ENCODE peak calls at places on chromosomes 3 and 15, in ten cellular contexts. One of them, this sample, is unnamed. For H3K4me1, the result is how much of the 10 kb centered on the place peaks cover.

GRCh38 chr15:40984963-40985362 is 31.7 kb downstream of the CHAC1 start:
- DNase-seq in adrenal gland: peak
- DNase-seq in lung: no peak
- DNase-seq in PC-3: no peak
- DNase-seq in lower lobe of right lung: no peak
- DNase-seq in fibroblast of lung: peak
- DNase-seq in cardiac muscle cell: peak
- DNase-seq in ovary: no peak
- DNase-seq in HCT116: no peak
- DNase-seq in left ventricle myocardium inferior: no peak
- DNase-seq in this sample: no peak

GRCh38 chr3:60142009-60142408 is 1092.2 kb upstream of the CFAP20DC start:
- DNase-seq in cardiac muscle cell: no peak
- DNase-seq in fibroblast of lung: peak
- DNase-seq in left ventricle myocardium inferior: no peak
- DNase-seq in lower lobe of right lung: no peak
- DNase-seq in ovary: no peak
- DNase-seq in lung: no peak
- DNase-seq in HCT116: no peak
- DNase-seq in PC-3: no peak
- DNase-seq in adrenal gland: no peak
- DNase-seq in this sample: no peak

GRCh38 chr15:70559840-70560239 is 203.5 kb downstream of the UACA start:
- DNase-seq in adrenal gland: peak
- DNase-seq in PC-3: no peak
- DNase-seq in left ventricle myocardium inferior: no peak
- DNase-seq in fibroblast of lung: no peak
- DNase-seq in lung: no peak
- DNase-seq in ovary: no peak
- DNase-seq in HCT116: no peak
- DNase-seq in lower lobe of right lung: no peak
- DNase-seq in cardiac muscle cell: no peak
- DNase-seq in this sample: no peak

GRCh38 chr3:99765042-99765942 is 52.4 kb upstream of the CMSS1 start:
- DNase-seq in cardiac muscle cell: peak
- DNase-seq in ovary: no peak
- DNase-seq in adrenal gland: no peak
- DNase-seq in left ventricle myocardium inferior: no peak
- DNase-seq in lung: no peak
- DNase-seq in HCT116: no peak
- DNase-seq in PC-3: no peak
- DNase-seq in lower lobe of right lung: no peak
- DNase-seq in fibroblast of lung: peak
- DNase-seq in this sample: no peak

GRCh38 chr3:15557511-15557946 is 36.0 kb upstream of the COLQ start:
- DNase-seq in HCT116: peak
- DNase-seq in adrenal gland: peak
- DNase-seq in ovary: peak
- DNase-seq in PC-3: peak
- DNase-seq in lower lobe of right lung: no peak
- DNase-seq in lung: peak
- DNase-seq in left ventricle myocardium inferior: no peak
- DNase-seq in fibroblast of lung: peak
- DNase-seq in cardiac muscle cell: peak
- DNase-seq in this sample: peak

GRCh38 chr15:72796515-72797337 is 13.2 kb upstream of the ADPGK start:
- DNase-seq in fibroblast of lung: peak
- DNase-seq in lung: peak
- DNase-seq in HCT116: peak
- DNase-seq in cardiac muscle cell: peak
- DNase-seq in adrenal gland: peak
- DNase-seq in ovary: peak
- DNase-seq in left ventricle myocardium inferior: peak
- DNase-seq in lower lobe of right lung: peak
- DNase-seq in PC-3: peak
- DNase-seq in this sample: no peak

GRCh38 chr3:50532062-50532705 is 28.8 kb upstream of the CACNA2D2 start:
- DNase-seq in lung: no peak
- DNase-seq in left ventricle myocardium inferior: no peak
- DNase-seq in adrenal gland: no peak
- DNase-seq in cardiac muscle cell: no peak
- DNase-seq in lower lobe of right lung: no peak
- DNase-seq in PC-3: no peak
- DNase-seq in ovary: no peak
- DNase-seq in fibroblast of lung: no peak
- DNase-seq in HCT116: no peak
- DNase-seq in this sample: no peak

GRCh38 chr15:100189849-100190248 is 151.9 kb downstream of the ADAMTS17 start:
- DNase-seq in cardiac muscle cell: peak
- DNase-seq in fibroblast of lung: no peak
- DNase-seq in adrenal gland: peak
- DNase-seq in HCT116: no peak
- DNase-seq in PC-3: peak
- DNase-seq in lung: no peak
- DNase-seq in left ventricle myocardium inferior: no peak
- DNase-seq in ovary: no peak
- DNase-seq in lower lobe of right lung: no peak
- DNase-seq in this sample: no peak

GRCh38 chr3:71025010-71025409 is 558.5 kb downstream of the FOXP1 start:
- DNase-seq in HCT116: no peak
- DNase-seq in lung: no peak
- DNase-seq in PC-3: peak
- DNase-seq in fibroblast of lung: no peak
- DNase-seq in lower lobe of right lung: no peak
- DNase-seq in cardiac muscle cell: no peak
- DNase-seq in ovary: no peak
- DNase-seq in left ventricle myocardium inferior: no peak
- DNase-seq in adrenal gland: no peak
- DNase-seq in this sample: no peak

GRCh38 chr3:71022552-71023335 is 560.8 kb downstream of the FOXP1 start:
- DNase-seq in HCT116: no peak
- DNase-seq in left ventricle myocardium inferior: no peak
- DNase-seq in lung: no peak
- DNase-seq in adrenal gland: no peak
- DNase-seq in lower lobe of right lung: no peak
- DNase-seq in fibroblast of lung: peak
- DNase-seq in PC-3: peak
- DNase-seq in ovary: no peak
- DNase-seq in cardiac muscle cell: peak
- DNase-seq in this sample: no peak

GRCh38 chr3:71028802-71029201 is 554.7 kb downstream of the FOXP1 start:
- DNase-seq in lung: no peak
- DNase-seq in adrenal gland: no peak
- DNase-seq in PC-3: no peak
- DNase-seq in left ventricle myocardium inferior: no peak
- DNase-seq in HCT116: no peak
- DNase-seq in cardiac muscle cell: no peak
- DNase-seq in ovary: no peak
- DNase-seq in fibroblast of lung: no peak
- DNase-seq in lower lobe of right lung: no peak
- DNase-seq in this sample: no peak

GRCh38 chr3:71026634-71027578 is 556.6 kb downstream of the FOXP1 start:
- DNase-seq in HCT116: no peak
- DNase-seq in fibroblast of lung: peak
- DNase-seq in lower lobe of right lung: no peak
- DNase-seq in left ventricle myocardium inferior: no peak
- DNase-seq in lung: no peak
- DNase-seq in PC-3: peak
- DNase-seq in ovary: no peak
- DNase-seq in cardiac muscle cell: no peak
- DNase-seq in adrenal gland: no peak
- DNase-seq in this sample: no peak

DNA sequence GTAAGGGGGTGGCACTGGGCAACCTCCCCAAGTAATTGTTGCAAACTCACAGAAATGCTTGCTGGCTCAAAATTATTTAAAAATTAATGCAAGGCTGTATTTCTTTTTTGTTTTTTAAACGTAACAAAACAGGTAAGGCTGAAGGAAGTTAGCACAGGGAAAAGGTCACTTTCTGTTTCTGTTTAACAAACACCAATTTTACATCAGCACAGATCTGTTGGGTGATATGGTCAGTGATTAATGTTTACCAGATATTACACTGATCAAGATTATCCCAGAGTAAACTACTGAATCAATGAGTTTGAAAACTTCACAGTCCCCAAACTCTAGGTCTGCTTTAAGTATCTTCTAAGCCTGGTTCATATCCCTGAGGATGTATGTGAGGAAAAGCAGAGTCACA is 558.0 kb downstream of the FOXP1 start:
- DNase-seq in lung: no peak
- DNase-seq in lower lobe of right lung: no peak
- DNase-seq in ovary: no peak
- DNase-seq in fibroblast of lung: no peak
- DNase-seq in PC-3: peak
- DNase-seq in adrenal gland: no peak
- DNase-seq in cardiac muscle cell: no peak
- DNase-seq in HCT116: no peak
- DNase-seq in left ventricle myocardium inferior: no peak
- DNase-seq in this sample: no peak
- H3K4me1 ChIP-seq in lung: under half
- H3K4me1 ChIP-seq in lower lobe of right lung: under half
- H3K4me1 ChIP-seq in ovary: under half
- H3K4me1 ChIP-seq in fibroblast of lung: under half
- H3K4me1 ChIP-seq in PC-3: under half
- H3K4me1 ChIP-seq in adrenal gland: under half
- H3K4me1 ChIP-seq in cardiac muscle cell: under half
- H3K4me1 ChIP-seq in HCT116: under half
- H3K4me1 ChIP-seq in left ventricle myocardium inferior: half or more
- H3K4me1 ChIP-seq in this sample: under half

GRCh38 chr3:77042892-77043291 is 3.0 kb downstream of the ROBO2 start:
- DNase-seq in fibroblast of lung: peak
- DNase-seq in cardiac muscle cell: no peak
- DNase-seq in lung: no peak
- DNase-seq in PC-3: peak
- DNase-seq in lower lobe of right lung: no peak
- DNase-seq in ovary: no peak
- DNase-seq in HCT116: no peak
- DNase-seq in left ventricle myocardium inferior: no peak
- DNase-seq in adrenal gland: no peak
- DNase-seq in this sample: no peak

GRCh38 chr3:77038928-77039605 is 832 bp upstream of the ROBO2 start:
- DNase-seq in cardiac muscle cell: peak
- DNase-seq in HCT116: no peak
- DNase-seq in left ventricle myocardium inferior: no peak
- DNase-seq in ovary: peak
- DNase-seq in lung: no peak
- DNase-seq in lower lobe of right lung: no peak
- DNase-seq in adrenal gland: peak
- DNase-seq in PC-3: no peak
- DNase-seq in fibroblast of lung: peak
- DNase-seq in this sample: no peak

GRCh38 chr3:77039606-77040553 is at the start of gene ROBO2:
- DNase-seq in PC-3: no peak
- DNase-seq in HCT116: no peak
- DNase-seq in left ventricle myocardium inferior: peak
- DNase-seq in lung: peak
- DNase-seq in adrenal gland: peak
- DNase-seq in lower lobe of right lung: peak
- DNase-seq in cardiac muscle cell: peak
- DNase-seq in fibroblast of lung: peak
- DNase-seq in ovary: peak
- DNase-seq in this sample: no peak

GRCh38 chr3:77041156-77041696 is 1.3 kb downstream of the ROBO2 start:
- DNase-seq in lung: no peak
- DNase-seq in lower lobe of right lung: no peak
- DNase-seq in cardiac muscle cell: no peak
- DNase-seq in ovary: peak
- DNase-seq in left ventricle myocardium inferior: no peak
- DNase-seq in PC-3: no peak
- DNase-seq in adrenal gland: no peak
- DNase-seq in HCT116: no peak
- DNase-seq in fibroblast of lung: no peak
- DNase-seq in this sample: no peak

DNA sequence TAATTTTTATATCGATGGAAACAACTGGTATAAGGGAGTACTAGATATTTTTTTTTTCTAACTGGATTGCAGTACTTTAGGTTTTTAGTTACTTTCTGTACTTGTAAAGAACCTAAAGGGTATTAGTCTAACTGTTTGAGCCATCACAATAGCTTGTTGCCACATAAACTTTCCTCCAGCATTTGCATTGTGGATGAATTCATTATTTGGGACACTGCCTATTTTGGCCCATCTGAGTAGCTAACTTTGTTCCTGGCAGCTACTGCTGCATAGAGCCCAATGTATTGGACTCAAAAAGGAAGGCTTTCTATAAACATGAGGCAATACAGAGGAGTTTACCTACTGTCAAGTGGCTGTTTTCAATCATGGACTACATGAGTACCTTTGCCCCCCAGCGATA is 1.9 kb downstream of the ROBO2 start:
- DNase-seq in lower lobe of right lung: no peak
- DNase-seq in adrenal gland: no peak
- DNase-seq in ovary: no peak
- DNase-seq in HCT116: no peak
- DNase-seq in fibroblast of lung: peak
- DNase-seq in left ventricle myocardium inferior: no peak
- DNase-seq in lung: no peak
- DNase-seq in cardiac muscle cell: no peak
- DNase-seq in PC-3: no peak
- DNase-seq in this sample: no peak
- H3K4me3 ChIP-seq in lower lobe of right lung: peak
- H3K4me3 ChIP-seq in adrenal gland: no peak
- H3K4me3 ChIP-seq in ovary: no peak
- H3K4me3 ChIP-seq in HCT116: no peak
- H3K4me3 ChIP-seq in fibroblast of lung: no peak
- H3K4me3 ChIP-seq in left ventricle myocardium inferior: no peak
- H3K4me3 ChIP-seq in lung: no peak
- H3K4me3 ChIP-seq in cardiac muscle cell: peak
- H3K4me3 ChIP-seq in PC-3: no peak
- H3K4me3 ChIP-seq in this sample: no peak

DNA sequence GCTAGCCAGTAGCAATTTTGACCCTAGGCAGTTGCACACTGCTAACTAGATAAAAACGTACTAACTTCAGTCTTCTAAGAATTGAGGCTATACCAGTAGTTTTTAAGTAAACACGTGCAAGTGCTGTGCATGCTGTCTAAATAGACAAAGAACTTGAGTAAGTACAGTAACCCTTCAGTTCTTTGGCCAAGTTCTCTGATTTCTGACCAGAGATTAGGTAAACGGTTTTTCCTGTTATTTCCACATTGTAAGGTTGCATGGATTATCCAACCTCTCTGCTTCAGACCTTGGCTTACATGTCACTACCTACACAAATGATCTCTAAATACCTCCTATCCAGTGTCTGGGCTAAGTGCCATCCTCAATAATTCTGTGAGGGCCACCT is 892 bp upstream of the XXYLT1 start:
- DNase-seq in lung: no peak
- DNase-seq in HCT116: no peak
- DNase-seq in cardiac muscle cell: no peak
- DNase-seq in lower lobe of right lung: no peak
- DNase-seq in adrenal gland: no peak
- DNase-seq in left ventricle myocardium inferior: no peak
- DNase-seq in ovary: no peak
- DNase-seq in PC-3: no peak
- DNase-seq in fibroblast of lung: no peak
- DNase-seq in this sample: no peak
- TF ChIP-seq CTCF in lung: no peak
- TF ChIP-seq CTCF in HCT116: no peak
- TF ChIP-seq CTCF in cardiac muscle cell: no peak
- TF ChIP-seq CTCF in lower lobe of right lung: peak
- TF ChIP-seq CTCF in adrenal gland: no peak
- TF ChIP-seq CTCF in left ventricle myocardium inferior: peak
- TF ChIP-seq CTCF in ovary: no peak
- TF ChIP-seq CTCF in PC-3: peak
- TF ChIP-seq CTCF in fibroblast of lung: no peak
- TF ChIP-seq CTCF in this sample: no peak

GRCh38 chr3:189635385-189635784 is 4.2 kb downstream of the TP63 start:
- DNase-seq in fibroblast of lung: no peak
- DNase-seq in ovary: no peak
- DNase-seq in PC-3: no peak
- DNase-seq in HCT116: no peak
- DNase-seq in cardiac muscle cell: no peak
- DNase-seq in lower lobe of right lung: no peak
- DNase-seq in left ventricle myocardium inferior: no peak
- DNase-seq in lung: no peak
- DNase-seq in adrenal gland: no peak
- DNase-seq in this sample: no peak
- H3K4me1 ChIP-seq in fibroblast of lung: under half
- H3K4me1 ChIP-seq in ovary: under half
- H3K4me1 ChIP-seq in PC-3: under half
- H3K4me1 ChIP-seq in HCT116: under half
- H3K4me1 ChIP-seq in cardiac muscle cell: under half
- H3K4me1 ChIP-seq in lower lobe of right lung: under half
- H3K4me1 ChIP-seq in left ventricle myocardium inferior: under half
- H3K4me1 ChIP-seq in lung: under half
- H3K4me1 ChIP-seq in adrenal gland: under half
- H3K4me1 ChIP-seq in this sample: under half